ENCODE peak calls at places on chromosomes 13 and 19, in six cellular contexts. One of them, this sample, is unnamed.

GRCh38 chr13:71625694-71626093 is 241.3 kb downstream of the DACH1 start:
- DNase-seq in SK-N-SH: no peak
- DNase-seq in HepG2: no peak
- DNase-seq in HL-60: no peak
- DNase-seq in K562: no peak
- DNase-seq in GM12878: no peak
- DNase-seq in this sample: no peak

GRCh38 chr13:110716235-110716505 is 2.7 kb downstream of the ING1 start:
- DNase-seq in SK-N-SH: no peak
- DNase-seq in HepG2: peak
- DNase-seq in HL-60: peak
- DNase-seq in K562: no peak
- DNase-seq in GM12878: no peak
- DNase-seq in this sample: no peak

GRCh38 chr19:6230991-6231448 is 48.8 kb downstream of the MLLT1 start:
- DNase-seq in SK-N-SH: no peak
- DNase-seq in HepG2: no peak
- DNase-seq in HL-60: no peak
- DNase-seq in K562: no peak
- DNase-seq in GM12878: no peak
- DNase-seq in this sample: no peak

GRCh38 chr19:43564800-43565199 is 10.5 kb downstream of the XRCC1 start:
- DNase-seq in SK-N-SH: no peak
- DNase-seq in HepG2: no peak
- DNase-seq in HL-60: no peak
- DNase-seq in K562: no peak
- DNase-seq in GM12878: no peak
- DNase-seq in this sample: no peak

GRCh38 chr19:16078311-16078758 is 2.0 kb downstream of the TPM4 start:
- DNase-seq in SK-N-SH: no peak
- DNase-seq in HepG2: no peak
- DNase-seq in HL-60: no peak
- DNase-seq in K562: no peak
- DNase-seq in GM12878: no peak
- DNase-seq in this sample: no peak

GRCh38 chr19:40217027-40217810 is 965 bp downstream of the TTC9B start:
- DNase-seq in SK-N-SH: peak
- DNase-seq in HepG2: no peak
- DNase-seq in HL-60: no peak
- DNase-seq in K562: peak
- DNase-seq in GM12878: no peak
- DNase-seq in this sample: peak

GRCh38 chr13:92727118-92727517 is 499.5 kb upstream of the GPC6 start:
- DNase-seq in SK-N-SH: peak
- DNase-seq in HepG2: no peak
- DNase-seq in HL-60: no peak
- DNase-seq in K562: no peak
- DNase-seq in GM12878: no peak
- DNase-seq in this sample: no peak

GRCh38 chr19:38952395-38953165 is 21.8 kb downstream of the MRPS12 start:
- DNase-seq in SK-N-SH: no peak
- DNase-seq in HepG2: peak
- DNase-seq in HL-60: peak
- DNase-seq in K562: no peak
- DNase-seq in GM12878: no peak
- DNase-seq in this sample: peak

GRCh38 chr19:11089254-11090013 is at the start of gene LDLR:
- DNase-seq in SK-N-SH: peak
- DNase-seq in HepG2: peak
- DNase-seq in HL-60: peak
- DNase-seq in K562: peak
- DNase-seq in GM12878: peak
- DNase-seq in this sample: peak

GRCh38 chr13:79735228-79735627 is 254.3 kb downstream of the NDFIP2 start:
- DNase-seq in SK-N-SH: no peak
- DNase-seq in HepG2: no peak
- DNase-seq in HL-60: no peak
- DNase-seq in K562: no peak
- DNase-seq in GM12878: no peak
- DNase-seq in this sample: no peak

GRCh38 chr19:11164879-11165406 is 9.4 kb upstream of the SPC24 start:
- DNase-seq in SK-N-SH: no peak
- DNase-seq in HepG2: no peak
- DNase-seq in HL-60: no peak
- DNase-seq in K562: no peak
- DNase-seq in GM12878: no peak
- DNase-seq in this sample: no peak

GRCh38 chr19:35041548-35042055 is at the start of gene HPN:
- DNase-seq in SK-N-SH: no peak
- DNase-seq in HepG2: peak
- DNase-seq in HL-60: no peak
- DNase-seq in K562: peak
- DNase-seq in GM12878: no peak
- DNase-seq in this sample: no peak

GRCh38 chr19:47094557-47095517 is 18.7 kb downstream of the ZC3H4 start:
- DNase-seq in SK-N-SH: no peak
- DNase-seq in HepG2: peak
- DNase-seq in HL-60: peak
- DNase-seq in K562: no peak
- DNase-seq in GM12878: no peak
- DNase-seq in this sample: no peak

GRCh38 chr13:107266657-107267056 is 698.7 kb upstream of the ARGLU1 start:
- DNase-seq in SK-N-SH: no peak
- DNase-seq in HepG2: no peak
- DNase-seq in HL-60: no peak
- DNase-seq in K562: no peak
- DNase-seq in GM12878: no peak
- DNase-seq in this sample: no peak

GRCh38 chr19:10727599-10728250 is 9.8 kb downstream of the DNM2 start:
- DNase-seq in SK-N-SH: no peak
- DNase-seq in HepG2: no peak
- DNase-seq in HL-60: no peak
- DNase-seq in K562: peak
- DNase-seq in GM12878: no peak
- DNase-seq in this sample: no peak

GRCh38 chr19:16153582-16154336 is 10.3 kb downstream of the HSH2D start:
- DNase-seq in SK-N-SH: no peak
- DNase-seq in HepG2: no peak
- DNase-seq in HL-60: no peak
- DNase-seq in K562: peak
- DNase-seq in GM12878: no peak
- DNase-seq in this sample: no peak

DNA sequence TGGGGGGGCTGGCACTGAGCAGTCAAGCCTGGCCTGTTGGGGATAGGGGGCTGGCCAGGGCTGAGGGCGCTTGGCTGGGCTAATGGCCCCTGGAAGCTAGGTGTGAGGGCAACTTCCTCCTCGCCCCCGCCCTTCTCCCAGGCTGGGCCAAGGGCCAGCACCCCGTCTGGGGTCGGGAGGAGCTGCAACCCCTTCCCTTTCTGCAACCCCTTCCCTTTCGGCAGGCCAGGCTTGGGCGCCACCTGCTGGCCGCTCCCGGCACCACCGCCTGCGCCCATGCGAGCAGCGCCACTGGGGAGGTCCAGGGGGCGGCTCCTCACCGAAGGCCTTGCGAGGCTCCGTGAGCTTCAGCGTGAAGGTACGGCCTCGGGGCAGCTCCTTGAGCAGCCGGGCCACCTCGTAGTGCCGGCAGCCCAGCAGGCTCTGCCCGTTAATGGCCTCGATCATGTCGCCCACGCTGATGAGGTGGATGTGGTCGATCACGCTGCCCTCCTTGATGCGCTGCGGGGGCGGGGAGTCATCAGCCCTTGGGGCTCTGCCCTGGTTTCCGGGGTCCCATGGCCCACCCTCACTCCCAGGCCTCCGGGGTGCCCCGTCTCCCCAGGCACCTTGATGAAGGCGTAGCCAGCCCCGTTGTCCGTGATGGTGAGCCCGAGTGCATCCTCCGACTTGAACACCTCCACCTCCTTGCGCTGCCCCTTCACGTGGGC is 5.0 kb upstream of the PTGER1 start:
- DNase-seq in SK-N-SH: peak
- DNase-seq in HepG2: no peak
- DNase-seq in HL-60: peak
- DNase-seq in K562: peak
- DNase-seq in GM12878: no peak
- DNase-seq in this sample: peak
- TF ChIP-seq GABPA in SK-N-SH: no peak
- TF ChIP-seq GABPA in HepG2: no peak
- TF ChIP-seq GABPA in HL-60: no peak
- TF ChIP-seq GABPA in K562: no peak
- TF ChIP-seq GABPA in GM12878: no peak
- TF ChIP-seq GABPA in this sample: peak

DNA sequence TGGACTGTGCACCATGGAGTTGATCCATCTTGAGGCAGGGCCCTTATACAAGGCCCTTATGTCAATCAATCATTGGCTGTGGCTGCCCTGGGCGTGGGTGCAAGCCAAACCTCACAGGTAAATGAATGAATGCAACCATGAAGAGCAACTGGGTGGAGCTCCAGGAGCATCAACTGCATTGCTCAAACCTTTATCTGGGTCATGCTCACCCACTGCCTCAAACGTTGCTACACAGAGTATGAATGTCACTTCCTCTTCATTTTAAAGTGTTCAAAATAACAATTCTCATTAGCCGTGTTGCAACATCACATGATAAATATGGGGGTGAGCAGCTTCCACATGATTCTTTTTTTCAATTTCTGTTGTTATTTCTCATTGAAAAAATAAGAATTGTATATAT is 6.4 kb upstream of the ZNF333 start:
- DNase-seq in SK-N-SH: no peak
- DNase-seq in HepG2: no peak
- DNase-seq in HL-60: peak
- DNase-seq in K562: no peak
- DNase-seq in GM12878: no peak
- DNase-seq in this sample: no peak
- TF ChIP-seq GABPA in SK-N-SH: no peak
- TF ChIP-seq GABPA in HepG2: no peak
- TF ChIP-seq GABPA in HL-60: no peak
- TF ChIP-seq GABPA in K562: no peak
- TF ChIP-seq GABPA in GM12878: no peak
- TF ChIP-seq GABPA in this sample: no peak

GRCh38 chr19:4067396-4068057 is 828 bp upstream of the ZBTB7A start:
- DNase-seq in SK-N-SH: peak
- DNase-seq in HepG2: no peak
- DNase-seq in HL-60: no peak
- DNase-seq in K562: peak
- DNase-seq in GM12878: no peak
- DNase-seq in this sample: no peak
- TF ChIP-seq GABPA in SK-N-SH: no peak
- TF ChIP-seq GABPA in HepG2: no peak
- TF ChIP-seq GABPA in HL-60: no peak
- TF ChIP-seq GABPA in K562: peak
- TF ChIP-seq GABPA in GM12878: no peak
- TF ChIP-seq GABPA in this sample: no peak

GRCh38 chr19:23785982-23786381 is 27.3 kb upstream of the ZNF681 start:
- DNase-seq in SK-N-SH: no peak
- DNase-seq in HepG2: no peak
- DNase-seq in HL-60: no peak
- DNase-seq in K562: no peak
- DNase-seq in GM12878: no peak
- DNase-seq in this sample: no peak

GRCh38 chr19:23784274-23784673 is 25.6 kb upstream of the ZNF681 start:
- DNase-seq in SK-N-SH: no peak
- DNase-seq in HepG2: no peak
- DNase-seq in HL-60: no peak
- DNase-seq in K562: no peak
- DNase-seq in GM12878: peak
- DNase-seq in this sample: no peak

GRCh38 chr19:23789246-23789645 is 30.6 kb upstream of the ZNF681 start:
- DNase-seq in SK-N-SH: no peak
- DNase-seq in HepG2: no peak
- DNase-seq in HL-60: no peak
- DNase-seq in K562: no peak
- DNase-seq in GM12878: no peak
- DNase-seq in this sample: no peak

GRCh38 chr19:23788415-23788814 is 29.7 kb upstream of the ZNF681 start:
- DNase-seq in SK-N-SH: no peak
- DNase-seq in HepG2: no peak
- DNase-seq in HL-60: no peak
- DNase-seq in K562: no peak
- DNase-seq in GM12878: no peak
- DNase-seq in this sample: no peak

DNA sequence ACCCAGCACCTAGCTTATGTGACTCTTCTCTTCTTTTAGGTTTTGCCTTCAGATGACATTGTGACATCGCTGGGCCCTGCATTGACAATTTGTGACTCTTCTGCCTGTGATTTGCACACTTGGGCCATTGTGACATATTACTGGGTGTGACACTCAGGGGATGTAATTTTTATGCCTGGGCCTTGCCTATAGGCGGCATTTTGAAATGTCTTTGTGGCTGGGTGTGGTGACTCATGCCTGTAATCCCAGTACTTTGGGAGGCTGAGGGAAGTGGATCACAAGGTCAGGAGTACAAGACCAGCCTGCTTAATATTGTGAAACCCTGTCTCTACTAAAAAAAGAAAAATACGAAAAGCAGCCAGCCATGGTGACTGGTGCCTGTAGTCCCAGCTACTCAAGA is 28.4 kb upstream of the ZNF681 start:
- DNase-seq in SK-N-SH: no peak
- DNase-seq in HepG2: no peak
- DNase-seq in HL-60: peak
- DNase-seq in K562: no peak
- DNase-seq in GM12878: no peak
- DNase-seq in this sample: no peak
- TF ChIP-seq GABPA in SK-N-SH: no peak
- TF ChIP-seq GABPA in HepG2: no peak
- TF ChIP-seq GABPA in HL-60: no peak
- TF ChIP-seq GABPA in K562: no peak
- TF ChIP-seq GABPA in GM12878: no peak
- TF ChIP-seq GABPA in this sample: no peak

This sample was measured in H1.